ENCODE peak calls at places on chromosomes 12 and 14, in four cellular contexts. F, D, Z and W are unnamed samples.
A peak's percentile ranks its signal among the peaks of the same experiment; 100 is the strongest.

GRCh38 chr12:6946033-6946919 is 2.5 kb downstream of the C12orf57 start:
- DNase-seq in F (peak; percentile 70), D (peak; percentile 86), Z (no peak), W (no peak)

GRCh38 chr12:131217024-131217586 is 263.4 kb downstream of the ADGRD1 start:
- DNase-seq in F (no peak), D (no peak), Z (no peak), W (peak; percentile 73)

GRCh38 chr12:124927325-124928094 is 13.1 kb upstream of the UBC start:
- DNase-seq in F (peak; percentile 96), D (peak; percentile 89), Z (peak; percentile 85), W (peak; percentile 83)

GRCh38 chr14:72479471-72479931 is 414.4 kb downstream of the DPF3 start:
- DNase-seq in F (no peak), D (no peak), Z (no peak), W (no peak)

GRCh38 chr12:9039397-9039977 is 50.1 kb downstream of the KLRG1 start:
- DNase-seq in F (peak; percentile 31), D (no peak), Z (no peak), W (peak; percentile 12)

GRCh38 chr12:71556881-71557280 is 106.8 kb downstream of the ZFC3H1 start:
- DNase-seq in F (no peak), D (no peak), Z (no peak), W (peak; percentile 44)

GRCh38 chr12:69630191-69630590 is 19.5 kb upstream of the LRRC10 start:
- DNase-seq in F (no peak), D (no peak), Z (no peak), W (no peak)

GRCh38 chr12:125340791-125341190 is 275.6 kb downstream of the AACS start:
- DNase-seq in F (no peak), D (no peak), Z (no peak), W (no peak)

GRCh38 chr14:89429206-89430091 is 12.4 kb upstream of the FOXN3 start:
- DNase-seq in F (no peak), D (no peak), Z (no peak), W (no peak)

GRCh38 chr12:117854339-117855012 is 114.3 kb downstream of the KSR2 start:
- DNase-seq in F (peak; percentile 79), D (no peak), Z (no peak), W (peak; percentile 75)

GRCh38 chr12:112870267-112870980 is 36.3 kb upstream of the OAS1 start:
- DNase-seq in F (no peak), D (no peak), Z (no peak), W (no peak)

GRCh38 chr12:115294443-115295133 is 610.6 kb upstream of the TBX3 start:
- DNase-seq in F (no peak), D (no peak), Z (no peak), W (no peak)

DNA sequence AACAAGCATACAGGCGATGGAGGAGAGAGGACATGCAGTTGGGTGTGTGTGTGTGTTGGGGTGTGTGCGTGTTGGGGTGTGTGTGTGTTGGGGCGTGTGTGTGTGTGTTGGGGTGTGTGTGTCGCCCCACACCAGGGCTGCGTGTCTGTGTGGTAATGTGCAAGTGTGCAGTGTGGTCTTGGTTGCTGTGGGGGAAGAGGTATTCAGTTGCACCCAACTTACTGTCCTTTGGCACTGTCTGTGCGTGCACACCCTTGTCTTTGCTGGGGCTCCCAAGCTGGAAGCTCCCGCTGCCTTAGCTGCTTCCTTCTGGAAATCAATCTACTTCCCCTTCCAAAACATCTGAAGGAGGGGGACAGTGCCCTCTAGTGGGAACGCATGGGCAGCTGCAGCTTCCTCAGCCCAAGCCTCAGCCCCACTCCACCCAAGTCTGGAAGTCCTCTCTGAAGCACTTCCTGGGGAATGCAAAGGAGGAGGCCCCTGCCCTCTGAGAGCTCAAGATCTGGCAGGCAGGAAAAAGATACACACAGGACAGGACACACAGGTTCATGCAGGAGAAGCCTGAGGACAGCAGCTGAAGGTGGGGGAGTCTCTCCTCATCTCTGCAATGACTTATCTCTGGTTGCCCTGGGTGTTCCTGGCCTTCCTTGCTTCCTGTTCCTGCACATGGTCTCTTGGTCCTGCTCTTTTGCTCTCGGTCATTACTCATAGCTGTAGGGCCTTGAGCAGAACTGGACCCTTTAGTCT is 13.1 kb downstream of the ASIC1 start:
- DNase-seq in F (peak; percentile 84), D (peak; percentile 78), Z (peak; percentile 39), W (peak; percentile 84)
- H3K4me3 ChIP-seq in F (no peak overlapping the region), D (no peak overlapping the region), Z (no peak overlapping the region), W (no peak overlapping the region)

GRCh38 chr12:52191841-52192791 is at the start of gene KRT80:
- DNase-seq in F (peak; percentile 94), D (peak; percentile 95), Z (no peak), W (peak; percentile 76)
- H3K4me1 ChIP-seq in F (peaks cover 35% of the 10 kb centered on the region), D (peaks cover 27% of the 10 kb centered on the region), Z (no peaks in the 10 kb centered on the region), W (peaks cover 21% of the 10 kb centered on the region)

DNA sequence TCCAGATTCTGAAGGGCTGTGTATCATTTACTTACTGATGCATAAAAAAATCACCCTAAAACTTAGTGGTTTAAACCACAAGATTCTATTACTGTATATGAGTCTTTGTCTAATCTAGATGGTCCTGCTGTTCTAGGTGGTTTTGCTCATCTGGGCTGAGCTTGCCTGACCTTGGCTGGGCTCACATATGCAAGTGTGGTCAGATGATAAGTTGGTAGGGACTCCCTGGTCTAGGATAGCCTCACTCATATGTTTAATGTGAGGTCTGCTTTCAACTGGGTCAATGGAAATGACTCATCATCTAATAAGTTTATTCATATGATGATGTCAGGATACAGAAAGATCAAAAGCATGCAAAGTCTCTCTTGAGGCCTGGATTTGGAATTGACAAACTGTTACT is 887.8 kb downstream of the TRHDE start:
- DNase-seq in F (no peak), D (no peak), Z (no peak), W (no peak)
- H3K9me3 ChIP-seq in F (no peaks in the 10 kb centered on the region), D (no peaks in the 10 kb centered on the region), Z (no peaks in the 10 kb centered on the region), W (no peaks in the 10 kb centered on the region)

GRCh38 chr14:54627718-54628345 is 60.9 kb downstream of the SAMD4A start:
- DNase-seq in F (peak; percentile 35), D (no peak), Z (no peak), W (no peak)
- H3K4me3 ChIP-seq in F (no peak overlapping the region), D (no peak overlapping the region), Z (peak overlapping the region; percentile 38), W (no peak overlapping the region)

GRCh38 chr14:73748858-73749357 is 34.7 kb upstream of the PNMA1 start:
- DNase-seq in F (no peak), D (no peak), Z (no peak), W (no peak)
- H3K4me1 ChIP-seq in F (peaks cover 89% of the 10 kb centered on the region), D (peaks cover 61% of the 10 kb centered on the region), Z (peaks cover 98% of the 10 kb centered on the region), W (peaks cover 52% of the 10 kb centered on the region)